ENCODE peak calls at places on chromosomes 3 and 15, in five cellular contexts. One of them, this sample, is unnamed.

GRCh38 chr3:143769663-143770062 is 78.6 kb downstream of the SLC9A9 start:
- DNase-seq in activated CD4-positive, alpha-beta T cell treated with anti-CD3 and anti-CD28 coated beads for 36 hours: no peak
- DNase-seq in NCI-H1092: no peak
- DNase-seq in SW 1271: no peak
- DNase-seq in kidney tubule cell: no peak
- DNase-seq in this sample: no peak

GRCh38 chr3:36911990-36912804 is 32.7 kb downstream of the TRANK1 start:
- DNase-seq in activated CD4-positive, alpha-beta T cell treated with anti-CD3 and anti-CD28 coated beads for 36 hours: peak; percentile 57
- DNase-seq in NCI-H1092: no peak
- DNase-seq in SW 1271: no peak
- DNase-seq in kidney tubule cell: peak; percentile 88
- DNase-seq in this sample: no peak

GRCh38 chr3:46979958-46980497 is 562 bp downstream of the NBEAL2 start:
- DNase-seq in activated CD4-positive, alpha-beta T cell treated with anti-CD3 and anti-CD28 coated beads for 36 hours: no peak
- DNase-seq in NCI-H1092: no peak
- DNase-seq in SW 1271: no peak
- DNase-seq in kidney tubule cell: no peak
- DNase-seq in this sample: no peak

GRCh38 chr15:64695571-64695992 is 79.8 kb downstream of the RBPMS2 start:
- DNase-seq in activated CD4-positive, alpha-beta T cell treated with anti-CD3 and anti-CD28 coated beads for 36 hours: no peak
- DNase-seq in NCI-H1092: no peak
- DNase-seq in SW 1271: no peak
- DNase-seq in kidney tubule cell: no peak
- DNase-seq in this sample: no peak

GRCh38 chr15:59892995-59893394 is 111.1 kb upstream of the FOXB1 start:
- DNase-seq in activated CD4-positive, alpha-beta T cell treated with anti-CD3 and anti-CD28 coated beads for 36 hours: no peak
- DNase-seq in NCI-H1092: no peak
- DNase-seq in SW 1271: no peak
- DNase-seq in kidney tubule cell: no peak
- DNase-seq in this sample: no peak

GRCh38 chr3:130759692-130760338 is 13.2 kb upstream of the PIK3R4 start:
- DNase-seq in activated CD4-positive, alpha-beta T cell treated with anti-CD3 and anti-CD28 coated beads for 36 hours: peak; percentile 72
- DNase-seq in NCI-H1092: peak; percentile 45
- DNase-seq in SW 1271: no peak
- DNase-seq in kidney tubule cell: peak; percentile 65
- DNase-seq in this sample: no peak

GRCh38 chr3:158095302-158095997 is 10.8 kb downstream of the SHOX2 start:
- DNase-seq in activated CD4-positive, alpha-beta T cell treated with anti-CD3 and anti-CD28 coated beads for 36 hours: no peak
- DNase-seq in NCI-H1092: no peak
- DNase-seq in SW 1271: no peak
- DNase-seq in kidney tubule cell: no peak
- DNase-seq in this sample: no peak

GRCh38 chr15:80160570-80161156 is 7.9 kb downstream of the FAH start:
- DNase-seq in activated CD4-positive, alpha-beta T cell treated with anti-CD3 and anti-CD28 coated beads for 36 hours: peak; percentile 77
- DNase-seq in NCI-H1092: no peak
- DNase-seq in SW 1271: peak; percentile 33
- DNase-seq in kidney tubule cell: peak; percentile 98
- DNase-seq in this sample: peak; percentile 17

GRCh38 chr15:78048410-78048946 is 29.0 kb downstream of the TBC1D2B start:
- DNase-seq in activated CD4-positive, alpha-beta T cell treated with anti-CD3 and anti-CD28 coated beads for 36 hours: no peak
- DNase-seq in NCI-H1092: no peak
- DNase-seq in SW 1271: no peak
- DNase-seq in kidney tubule cell: no peak
- DNase-seq in this sample: no peak

GRCh38 chr15:51751687-51752683 is 588 bp downstream of the TMOD2 start:
- DNase-seq in activated CD4-positive, alpha-beta T cell treated with anti-CD3 and anti-CD28 coated beads for 36 hours: peak; percentile 49
- DNase-seq in NCI-H1092: no peak
- DNase-seq in SW 1271: no peak
- DNase-seq in kidney tubule cell: peak; percentile 56
- DNase-seq in this sample: no peak

This sample was measured in stimulated activated CD8-positive, alpha-beta memory T cell treated with anti-CD3 and anti-CD28 coated beads, Interleukin-15, amount 100 ng/mL, for 48 hours.